ENCODE peak calls at places on chromosomes 11 and 22, in five cellular contexts. D, M, R, B and H are unnamed samples.

GRCh38 chr22:42742940-42743339 is 22.3 kb upstream of the A4GALT start:
- DNase-seq in R (no peak), D (no peak), M (peak), B (no peak), H (no peak)

GRCh38 chr22:34414467-34415440 is 494.5 kb upstream of the LARGE1 start:
- DNase-seq in D (peak), R (peak), M (peak), B (peak), H (peak)

GRCh38 chr11:61955416-61956135 is 5.4 kb downstream of the BEST1 start:
- DNase-seq in B (no peak), R (no peak), M (no peak), D (no peak), H (no peak)

GRCh38 chr11:84819561-84819960 is 807.6 kb downstream of the DLG2 start:
- DNase-seq in M (no peak), R (no peak), D (peak), B (no peak), H (no peak)

GRCh38 chr11:126354631-126355323 is 709 bp upstream of the ST3GAL4 start:
- DNase-seq in M (peak), B (no peak), D (no peak), R (no peak), H (no peak)

GRCh38 chr11:133945087-133945974 is 11.4 kb downstream of the IGSF9B start:
- DNase-seq in M (no peak), R (peak), B (peak), D (peak), H (no peak)

GRCh38 chr22:42719133-42719532 is 1.5 kb downstream of the A4GALT start:
- DNase-seq in M (no peak), D (no peak), B (no peak), R (no peak), H (peak)

GRCh38 chr22:20414059-20414440 is 20.1 kb downstream of the ZNF74 start:
- DNase-seq in D (no peak), B (no peak), R (no peak), M (no peak), H (no peak)

GRCh38 chr11:130646881-130647280 is 198.4 kb downstream of the ADAMTS15 start:
- DNase-seq in R (peak), D (peak), B (no peak), M (no peak), H (no peak)

GRCh38 chr11:75450826-75451783 is 18.1 kb upstream of the KLHL35 start:
- DNase-seq in M (peak), B (no peak), R (no peak), D (no peak), H (peak)

GRCh38 chr11:73374130-73374529 is 2.1 kb upstream of the RELT start:
- DNase-seq in M (no peak), B (no peak), D (no peak), R (no peak), H (no peak)

GRCh38 chr22:39543095-39543494 is 10.5 kb upstream of the RPS19BP1 start:
- DNase-seq in R (no peak), B (no peak), M (peak), D (no peak), H (peak)

GRCh38 chr22:47089796-47090460 is 327.5 kb downstream of the TBC1D22A start:
- DNase-seq in M (peak), D (no peak), B (no peak), R (no peak), H (no peak)

GRCh38 chr11:110856993-110857812 is 145.0 kb upstream of the ARHGAP20 start:
- DNase-seq in M (no peak), B (no peak), D (peak), R (peak), H (peak)

GRCh38 chr11:76252625-76253024 is 46.3 kb upstream of the WNT11 start:
- DNase-seq in R (no peak), M (no peak), B (no peak), D (no peak), H (no peak)

GRCh38 chr22:38313384-38313955 is 3.8 kb downstream of the CSNK1E start:
- DNase-seq in B (peak), D (peak), M (no peak), R (peak), H (peak)

GRCh38 chr11:24593332-24593731 is 96.5 kb downstream of the LUZP2 start:
- DNase-seq in M (no peak), B (peak), R (no peak), D (no peak), H (no peak)

GRCh38 chr11:71129624-71130023 is 122.8 kb downstream of the SHANK2 start:
- DNase-seq in B (peak), R (peak), D (peak), M (no peak), H (no peak)

GRCh38 chr11:122045181-122045586 is 70.8 kb downstream of the BLID start:
- DNase-seq in R (peak), M (no peak), D (peak), B (peak), H (peak)

GRCh38 chr11:95459268-95460040 is 228.5 kb upstream of the SESN3 start:
- DNase-seq in D (peak), R (peak), M (no peak), B (peak), H (peak)

GRCh38 chr22:38172489-38173155 is 9.0 kb downstream of the PLA2G6 start:
- DNase-seq in B (peak), D (peak), R (peak), M (no peak), H (no peak)

GRCh38 chr11:74951241-74951640 is 2.2 kb downstream of the SPCS2 start:
- DNase-seq in D (no peak), M (no peak), R (no peak), B (no peak), H (no peak)

GRCh38 chr11:46559815-46560214 is 34.0 kb downstream of the AMBRA1 start:
- DNase-seq in M (no peak), R (no peak), B (no peak), D (no peak), H (no peak)

GRCh38 chr11:46564459-46564858 is 29.4 kb downstream of the AMBRA1 start:
- DNase-seq in B (peak), R (peak), D (peak), M (no peak), H (no peak)

GRCh38 chr11:46562527-46562926 is 31.3 kb downstream of the AMBRA1 start:
- DNase-seq in B (no peak), M (no peak), R (no peak), D (no peak), H (no peak)

GRCh38 chr11:46557684-46558151 is 36.1 kb downstream of the AMBRA1 start:
- DNase-seq in M (no peak), D (peak), R (peak), B (peak), H (no peak)

GRCh38 chr11:46560300-46561025 is 33.4 kb downstream of the AMBRA1 start:
- DNase-seq in B (peak), M (no peak), R (no peak), D (peak), H (peak)
- H3K4me3 ChIP-seq in B (peak), M (peak), R (no peak), D (peak), H (peak)

DNA sequence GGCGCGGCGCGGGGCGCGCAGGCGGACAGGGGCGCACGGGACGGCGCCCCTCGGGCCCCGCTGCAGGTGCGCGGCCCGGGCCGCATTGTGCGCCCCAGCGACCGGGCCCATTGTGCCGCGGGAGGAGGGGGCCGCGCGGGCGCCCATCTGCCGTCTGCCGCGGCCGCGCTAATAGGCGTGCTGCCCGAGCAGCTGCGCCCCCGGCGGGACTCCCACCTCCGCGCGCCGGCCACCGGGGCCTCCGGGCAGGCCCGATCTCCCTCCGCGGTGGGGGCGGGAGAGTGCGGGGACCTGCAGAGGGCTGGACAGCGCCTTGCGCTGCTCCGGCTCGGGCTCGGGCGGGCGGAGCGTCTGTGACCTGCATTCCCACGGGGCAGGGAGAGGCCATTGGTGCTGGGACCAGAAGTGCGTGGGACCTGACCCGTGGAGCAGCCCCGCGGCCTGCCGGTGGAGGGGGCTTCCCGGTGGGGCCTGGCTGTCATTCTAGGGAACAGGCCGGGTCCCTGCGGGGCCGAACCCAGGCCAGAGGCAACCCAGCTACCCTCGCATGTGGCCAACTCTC is 950 bp downstream of the BRSK2 start:
- DNase-seq in R (no peak), M (no peak), D (peak), B (no peak), H (no peak)
- TF ChIP-seq EZH2 in R (peak), M (no peak), D (peak), B (peak), H (peak)

DNA sequence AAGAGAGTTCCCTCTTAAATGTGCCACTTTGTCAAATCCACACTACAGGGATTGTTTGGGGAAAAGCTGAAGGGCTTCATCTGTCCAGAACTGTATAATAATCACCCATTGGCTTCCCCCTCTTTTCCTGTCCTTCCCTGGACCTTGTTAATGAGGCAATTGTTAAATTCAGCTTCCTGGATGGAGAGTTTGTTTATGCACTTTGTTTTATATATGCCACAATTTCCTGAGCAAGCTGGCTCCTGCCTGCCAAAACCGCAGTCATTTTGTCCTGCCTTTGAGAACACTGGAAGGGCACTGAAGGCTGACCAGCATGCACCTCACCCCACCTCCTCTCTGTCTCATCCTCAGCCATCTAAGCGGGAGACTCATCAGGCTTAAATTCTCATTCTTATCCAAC is 86.2 kb downstream of the MSANTD4 start:
- DNase-seq in R (peak), M (no peak), D (peak), B (peak), H (no peak)
- H3K27ac ChIP-seq in R (no peak), M (no peak), D (no peak), B (peak), H (no peak)

GRCh38 chr11:69657456-69657910 is 16.5 kb downstream of the CCND1 start:
- DNase-seq in D (no peak), B (no peak), M (no peak), R (no peak), H (no peak)
- H3K4me3 ChIP-seq in D (no peak), B (no peak), M (no peak), R (no peak), H (no peak)

GRCh38 chr11:14972581-14973490 is 685 bp upstream of the CALCA start:
- DNase-seq in B (no peak), M (no peak), D (no peak), R (no peak), H (no peak)

GRCh38 chr11:14974021-14974698 is 2.0 kb upstream of the CALCA start:
- DNase-seq in M (no peak), D (peak), R (no peak), B (no peak), H (no peak)

GRCh38 chr11:14974723-14975587 is 2.8 kb upstream of the CALCA start:
- DNase-seq in D (peak), B (peak), R (peak), M (peak), H (no peak)

GRCh38 chr11:14971865-14972580 is at the start of gene CALCA:
- DNase-seq in M (no peak), R (no peak), D (no peak), B (no peak), H (peak)

DNA sequence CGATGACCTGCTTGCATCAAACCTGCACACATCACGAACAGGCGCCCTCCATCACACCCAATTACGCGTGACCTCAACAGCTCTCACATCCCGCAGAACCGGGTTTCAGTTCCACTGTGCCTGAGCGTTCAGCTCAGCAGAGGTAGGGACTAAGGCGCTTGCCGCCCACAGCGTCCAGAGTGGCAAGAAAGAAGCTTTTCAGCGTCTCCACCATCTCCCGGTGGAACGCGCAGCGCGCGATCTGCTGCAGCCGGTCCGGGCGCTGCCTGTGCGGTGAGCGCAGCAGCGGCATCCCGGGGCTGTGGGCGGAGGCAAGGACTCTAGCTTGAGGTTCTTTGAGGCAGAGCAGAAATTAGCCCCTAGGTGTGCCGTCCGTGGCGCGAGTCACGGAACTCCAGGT is 1.5 kb upstream of the CALCA start:
- DNase-seq in M (no peak), B (no peak), D (peak), R (peak), H (peak)
- TF ChIP-seq EZH2 in M (no peak), B (peak), D (peak), R (peak), H (no peak)

GRCh38 chr11:59501931-59502330 is 1.4 kb upstream of the OR4D11 start:
- DNase-seq in R (no peak), B (no peak), M (no peak), D (no peak), H (no peak)
- H3K27ac ChIP-seq in R (no peak), B (no peak), M (no peak), D (no peak), H (no peak)

GRCh38 chr22:48488611-48489456 is 1338.8 kb downstream of the BRD1 start:
- DNase-seq in B (no peak), R (no peak), M (no peak), D (no peak), H (peak)
- H3K4me3 ChIP-seq in B (no peak), R (peak), M (no peak), D (no peak), H (peak)